ENCODE peak calls at places on chromosome 5, in four cellular contexts. Q is ELR, I is GM12892, T is prostate gland. B is an unnamed sample.

GRCh38 chr5:65862384-65862783 is 64.0 kb upstream of the ERBIN start:
- DNase-seq in Q (peak; percentile 47), T (no peak), I (no peak), B (no peak)

GRCh38 chr5:169753795-169754194 is 116.7 kb downstream of the DOCK2 start:
- DNase-seq in I (no peak), T (no peak), Q (no peak), B (no peak)

GRCh38 chr5:103883143-103883542 is 320.6 kb upstream of the NUDT12 start:
- DNase-seq in I (no peak), T (no peak), Q (no peak), B (no peak)

GRCh38 chr5:13708432-13708831 is 236.1 kb downstream of the DNAH5 start:
- DNase-seq in T (no peak), Q (no peak), I (no peak), B (no peak)

GRCh38 chr5:168118042-168118668 is 173.3 kb upstream of the WWC1 start:
- DNase-seq in I (no peak), Q (no peak), T (no peak), B (no peak)

GRCh38 chr5:9470410-9470809 is 75.5 kb downstream of the SEMA5A start:
- DNase-seq in I (no peak), T (no peak), Q (no peak), B (no peak)

GRCh38 chr5:67972027-67972822 is 243.3 kb upstream of the PIK3R1 start:
- DNase-seq in I (no peak), T (no peak), Q (no peak), B (no peak)

GRCh38 chr5:168420461-168420860 is 65.8 kb upstream of the RARS1 start:
- DNase-seq in I (no peak), Q (no peak), T (no peak), B (no peak)

GRCh38 chr5:123951204-123951977 is 439.4 kb downstream of the CSNK1G3 start:
- DNase-seq in Q (peak; percentile 72), T (no peak), I (no peak), B (no peak)

GRCh38 chr5:39191216-39191615 is 28.1 kb downstream of the FYB1 start:
- DNase-seq in Q (no peak), T (no peak), I (no peak), B (peak; percentile 39)

GRCh38 chr5:112532654-112533314 is 113.7 kb upstream of the EPB41L4A start:
- DNase-seq in Q (no peak), T (no peak), I (no peak), B (no peak)

GRCh38 chr5:105903069-105903468 is 1767.7 kb downstream of the EFNA5 start:
- DNase-seq in I (no peak), Q (no peak), T (no peak), B (no peak)

GRCh38 chr5:167699434-167699833 is 592.0 kb upstream of the WWC1 start:
- DNase-seq in I (no peak), T (peak; percentile 10), Q (peak; percentile 99), B (no peak)

GRCh38 chr5:160213537-160213936 is 15.8 kb upstream of the FABP6 start:
- DNase-seq in Q (peak; percentile 22), T (no peak), I (no peak), B (no peak)

GRCh38 chr5:33662721-33663435 is 222.1 kb downstream of the TARS1 start:
- DNase-seq in I (no peak), T (no peak), Q (peak; percentile 82), B (no peak)

GRCh38 chr5:150630459-150631325 is 9.8 kb upstream of the SYNPO start:
- DNase-seq in Q (peak; percentile 24), T (no peak), I (no peak), B (no peak)

GRCh38 chr5:179134511-179134910 is 74.3 kb downstream of the ZNF354C start:
- DNase-seq in T (no peak), I (no peak), Q (no peak), B (no peak)

GRCh38 chr5:91425046-91425445 is 41.9 kb upstream of the ARRDC3 start:
- DNase-seq in Q (no peak), T (no peak), I (no peak), B (no peak)

GRCh38 chr5:157888814-157889532 is 30.0 kb upstream of the CLINT1 start:
- DNase-seq in T (no peak), Q (no peak), I (no peak), B (no peak)

GRCh38 chr5:139275536-139276297 is 17.8 kb upstream of the MATR3 start:
- DNase-seq in T (peak; percentile 15), I (no peak), Q (peak; percentile 48), B (no peak)

GRCh38 chr5:8730194-8730593 is 815.7 kb downstream of the SEMA5A start:
- DNase-seq in T (no peak), I (no peak), Q (peak; percentile 84), B (no peak)

B was measured in thyroid gland.